ENCODE peak calls at places on chromosomes 5 and 9, in four cellular contexts. R is tibial nerve, M is K562, X is SK-N-SH. F is an unnamed sample.

GRCh38 chr9:649128-650074 is 192.1 kb upstream of the DMRT1 start:
- DNase-seq in M (no peak), R (no peak), X (no peak), F (no peak)

GRCh38 chr5:141843156-141843927 is 34.9 kb downstream of the PCDH1 start:
- DNase-seq in X (no peak), R (no peak), M (no peak), F (no peak)

GRCh38 chr5:96297290-96297689 is 135.8 kb downstream of the PCSK1 start:
- DNase-seq in M (no peak), R (no peak), X (peak; percentile 30), F (no peak)

GRCh38 chr5:157447246-157447645 is 12.8 kb upstream of the NIPAL4 start:
- DNase-seq in M (no peak), X (no peak), R (no peak), F (no peak)

GRCh38 chr5:159945359-159945758 is 29.1 kb downstream of the ADRA1B start:
- DNase-seq in X (no peak), M (no peak), R (no peak), F (no peak)

GRCh38 chr5:133718457-133718856 is 106.1 kb upstream of the FSTL4 start:
- DNase-seq in M (no peak), X (no peak), R (no peak), F (no peak)

GRCh38 chr5:41527201-41527779 is 16.9 kb upstream of the PLCXD3 start:
- DNase-seq in M (no peak), X (no peak), R (no peak), F (no peak)

GRCh38 chr5:156356238-156356637 is 29.3 kb downstream of the SGCD start:
- DNase-seq in R (no peak), X (no peak), M (no peak), F (no peak)

GRCh38 chr9:135468866-135469521 is 10.6 kb upstream of the PPP1R26 start:
- DNase-seq in M (peak; percentile 59), X (peak; percentile 57), R (no peak), F (no peak)

GRCh38 chr9:33852216-33852826 is 35.4 kb downstream of the UBE2R2 start:
- DNase-seq in X (peak; percentile 63), M (no peak), R (peak; percentile 89), F (peak; percentile 20)

GRCh38 chr9:115158666-115159481 is 40.9 kb upstream of the TNC start:
- DNase-seq in M (no peak), R (no peak), X (peak; percentile 9), F (no peak)

GRCh38 chr9:306907-307306 is 92.2 kb downstream of the DOCK8 start:
- DNase-seq in R (peak; percentile 13), X (no peak), M (no peak), F (no peak)

GRCh38 chr5:156402387-156402921 is 75.5 kb downstream of the SGCD start:
- DNase-seq in R (no peak), M (no peak), X (no peak), F (no peak)

GRCh38 chr5:156019786-156020185 is 307.2 kb upstream of the SGCD start:
- DNase-seq in M (no peak), R (no peak), X (no peak), F (no peak)

GRCh38 chr9:36862206-36863145 is 171.6 kb downstream of the PAX5 start:
- DNase-seq in R (peak; percentile 15), M (peak; percentile 42), X (peak; percentile 80), F (no peak)

GRCh38 chr9:89640391-89640790 is 35.6 kb downstream of the GADD45G start:
- DNase-seq in X (no peak), R (no peak), M (no peak), F (peak; percentile 32)

GRCh38 chr5:41270423-41271251 is 57.3 kb upstream of the C6 start:
- DNase-seq in X (peak; percentile 18), M (no peak), R (peak; percentile 31), F (peak; percentile 47)

GRCh38 chr9:25681270-25681669 is 3.0 kb upstream of the TUSC1 start:
- DNase-seq in R (no peak), M (no peak), X (no peak), F (no peak)

GRCh38 chr9:132114102-132114707 is 34.5 kb upstream of the MED27 start:
- DNase-seq in X (no peak), M (peak; percentile 79), R (peak; percentile 32), F (peak; percentile 25)

GRCh38 chr5:42531611-42532010 is 108.4 kb downstream of the GHR start:
- DNase-seq in R (no peak), M (no peak), X (no peak), F (no peak)

GRCh38 chr5:147472669-147473131 is 37.2 kb downstream of the DPYSL3 start:
- DNase-seq in R (no peak), M (no peak), X (peak; percentile 74), F (no peak)

GRCh38 chr5:117621921-117622320 is 1047.3 kb upstream of the SEMA6A start:
- DNase-seq in X (no peak), M (no peak), R (no peak), F (no peak)

GRCh38 chr5:103890313-103890712 is 327.7 kb upstream of the NUDT12 start:
- DNase-seq in M (no peak), R (no peak), X (no peak), F (no peak)

GRCh38 chr9:87725356-87725899 is 491 bp upstream of the CTSL start:
- DNase-seq in X (no peak), M (peak; percentile 61), R (peak; percentile 45), F (no peak)

GRCh38 chr5:138596105-138596987 is 21.1 kb upstream of the HSPA9 start:
- DNase-seq in R (no peak), M (no peak), X (no peak), F (no peak)

GRCh38 chr5:112127856-112128255 is 291.2 kb downstream of the EPB41L4A start:
- DNase-seq in M (no peak), R (no peak), X (no peak), F (no peak)

GRCh38 chr5:137933491-137933911 is 44.2 kb downstream of the PKD2L2 start:
- DNase-seq in X (no peak), M (no peak), R (no peak), F (no peak)

GRCh38 chr9:128276574-128277270 is 646 bp downstream of the SWI5 start:
- DNase-seq in M (peak; percentile 67), R (peak; percentile 37), X (peak; percentile 62), F (no peak)

GRCh38 chr5:141948812-141949211 is 9.2 kb downstream of the PCDH12 start:
- DNase-seq in M (no peak), R (no peak), X (no peak), F (no peak)

DNA sequence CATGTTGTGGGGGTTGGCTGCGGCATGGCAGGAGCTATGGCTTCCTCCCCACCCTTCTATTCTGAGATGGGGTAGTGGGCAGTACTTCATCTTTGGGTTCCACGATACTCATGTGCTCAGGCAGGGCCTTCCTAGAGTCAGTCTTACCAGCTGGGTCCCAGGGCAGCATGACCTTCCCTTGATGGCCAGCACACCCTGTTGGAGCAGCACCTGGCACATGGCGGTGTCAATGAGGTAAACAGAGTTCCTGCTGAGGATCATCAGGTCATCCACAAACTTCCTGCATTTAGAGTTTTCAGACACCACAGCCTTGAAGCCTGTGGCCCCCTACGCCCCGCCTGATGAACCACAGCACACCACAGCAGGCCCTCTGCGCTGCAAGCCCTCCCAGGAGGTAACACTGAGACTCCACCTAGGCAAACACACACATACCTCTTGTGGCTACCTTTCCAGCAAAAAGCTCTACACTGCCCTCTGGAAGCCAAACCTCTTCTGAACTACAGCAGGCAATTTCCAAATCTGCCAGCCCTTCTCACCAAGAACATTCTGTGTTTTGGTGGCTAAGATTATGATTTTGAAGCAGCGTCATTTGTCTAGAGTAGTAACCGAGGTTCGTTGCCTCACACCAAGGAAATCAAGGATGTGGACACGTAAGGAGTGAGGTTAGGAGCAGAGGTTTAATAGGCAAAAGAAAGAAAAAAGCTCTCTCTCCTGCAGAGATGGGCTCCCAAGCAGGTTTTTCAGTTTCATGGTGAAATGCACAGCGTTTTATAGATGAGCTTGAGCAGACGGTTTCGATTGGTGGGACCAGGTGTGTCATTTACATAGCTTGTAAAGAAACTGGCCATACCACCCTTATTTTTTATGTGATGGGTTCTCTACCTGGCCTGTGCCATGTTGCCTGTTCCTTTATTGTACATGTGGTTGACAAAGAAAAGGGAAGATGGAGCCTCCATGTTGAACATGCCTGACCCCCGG is 20.3 kb upstream of the TMEM174 start:
- DNase-seq in X (no peak), M (no peak), R (no peak), F (no peak)
- TF ChIP-seq CTCF in X (no peak), M (no peak), R (no peak), F (no peak)

GRCh38 chr9:72577212-72577753 is 55.9 kb downstream of the TMC1 start:
- DNase-seq in X (no peak), M (no peak), R (peak; percentile 43), F (no peak)
- TF ChIP-seq EP300 in X (peak; percentile 27), M (no peak), R (no peak), F (no peak)

GRCh38 chr5:180786398-180787005 is 16.1 kb downstream of the MGAT1 start:
- DNase-seq in M (no peak), X (no peak), R (no peak), F (no peak)

GRCh38 chr5:180787025-180787424 is 15.6 kb downstream of the MGAT1 start:
- DNase-seq in M (no peak), X (no peak), R (no peak), F (no peak)

GRCh38 chr5:180784497-180785097 is 18.0 kb downstream of the MGAT1 start:
- DNase-seq in R (peak; percentile 79), M (peak; percentile 56), X (peak; percentile 75), F (peak; percentile 87)

GRCh38 chr5:180785151-180785781 is 17.3 kb downstream of the MGAT1 start:
- DNase-seq in M (no peak), R (no peak), X (no peak), F (peak; percentile 50)

GRCh38 chr5:180785794-180786221 is 16.8 kb downstream of the MGAT1 start:
- DNase-seq in R (no peak), X (no peak), M (no peak), F (peak; percentile 63)
- H3K27ac ChIP-seq in R (peak overlapping the region; percentile 66), X (peak overlapping the region; percentile 84), M (no peak overlapping the region), F (peak overlapping the region; percentile 93)

GRCh38 chr5:179909224-179909623 is 1.5 kb upstream of the TBC1D9B start:
- DNase-seq in M (no peak), X (no peak), R (no peak), F (no peak)

GRCh38 chr5:179906294-179906794 is 1.4 kb downstream of the TBC1D9B start:
- DNase-seq in X (no peak), M (no peak), R (no peak), F (no peak)

GRCh38 chr5:179908528-179908927 is 831 bp upstream of the TBC1D9B start:
- DNase-seq in R (no peak), X (peak; percentile 67), M (no peak), F (no peak)

GRCh38 chr5:179906795-179907569 is 715 bp downstream of the TBC1D9B start:
- DNase-seq in X (peak; percentile 79), M (peak; percentile 43), R (no peak), F (peak; percentile 33)

DNA sequence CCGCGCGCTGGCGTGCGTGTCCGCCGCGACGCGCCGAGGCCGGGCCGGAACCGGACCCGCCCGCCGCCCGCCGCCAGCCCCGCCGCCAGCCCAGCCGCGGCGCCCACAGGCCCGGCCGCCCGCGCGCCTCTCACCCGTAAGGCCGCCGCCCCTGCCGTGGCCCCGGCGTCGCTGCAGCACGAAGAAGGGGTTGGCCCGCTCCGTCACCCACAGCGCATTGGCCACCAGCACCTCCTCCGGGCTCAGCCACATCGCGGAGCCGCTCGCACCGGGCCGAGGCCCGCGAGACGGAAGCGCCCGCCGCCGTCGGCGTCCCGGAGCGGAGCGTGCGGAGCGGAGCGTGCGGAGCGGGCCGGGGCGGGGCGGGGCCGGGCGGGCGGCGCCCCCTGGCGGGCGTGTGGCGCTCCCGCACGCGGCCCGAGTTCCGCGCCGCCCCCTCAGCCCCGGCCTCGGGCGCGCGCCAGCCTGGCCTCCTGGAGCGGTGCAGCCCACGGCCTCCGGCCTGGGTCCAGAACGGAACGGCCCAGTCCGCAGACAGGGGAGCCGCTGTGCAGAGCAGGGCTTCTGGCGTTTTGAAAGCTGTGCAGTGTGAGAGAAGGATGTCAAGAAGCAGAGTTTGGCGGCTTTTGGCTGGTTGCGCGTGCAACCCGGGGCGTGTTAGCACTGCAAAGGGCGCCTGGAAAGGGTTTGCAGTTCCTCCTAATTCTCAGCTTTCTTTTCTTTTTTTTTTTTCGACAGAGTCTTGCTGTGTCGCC is at the start of gene TBC1D9B:
- DNase-seq in M (peak; percentile 90), R (peak; percentile 31), X (peak; percentile 96), F (peak; percentile 86)
- TF ChIP-seq CTCF in M (peak; percentile 32), R (peak; percentile 72), X (peak; percentile 31), F (peak; percentile 42)

F was measured in ovary.